ENCODE peak calls at places on chromosome 17, in four cellular contexts. One of them, this sample, is unnamed.
A peak's percentile ranks its signal among the peaks of the same experiment; 100 is the strongest.

GRCh38 chr17:64388961-64389565 is 1.6 kb downstream of the PECAM1 start:
- DNase-seq in kidney epithelial cell: no peak
- DNase-seq in posterior cingulate gyrus: no peak
- DNase-seq in left colon: no peak
- DNase-seq in this sample: no peak

GRCh38 chr17:74963656-74964055 is 8.9 kb downstream of the HID1 start:
- DNase-seq in posterior cingulate gyrus: no peak
- DNase-seq in left colon: no peak
- DNase-seq in kidney epithelial cell: no peak
- DNase-seq in this sample: no peak

GRCh38 chr17:512311-512710 is 159.7 kb upstream of the RPH3AL start:
- DNase-seq in kidney epithelial cell: no peak
- DNase-seq in posterior cingulate gyrus: no peak
- DNase-seq in left colon: no peak
- DNase-seq in this sample: no peak

GRCh38 chr17:74455025-74455585 is 11.3 kb upstream of the CD300A start:
- DNase-seq in left colon: peak; percentile 71
- DNase-seq in posterior cingulate gyrus: no peak
- DNase-seq in kidney epithelial cell: no peak
- DNase-seq in this sample: no peak

GRCh38 chr17:78781339-78782304 is at the start of gene CYTH1:
- DNase-seq in posterior cingulate gyrus: peak; percentile 73
- DNase-seq in left colon: peak; percentile 40
- DNase-seq in kidney epithelial cell: no peak
- DNase-seq in this sample: no peak

GRCh38 chr17:7841309-7841621 is 7.2 kb downstream of the KDM6B start:
- DNase-seq in kidney epithelial cell: no peak
- DNase-seq in posterior cingulate gyrus: no peak
- DNase-seq in left colon: no peak
- DNase-seq in this sample: no peak

GRCh38 chr17:1108560-1108809 is 71.3 kb downstream of the ABR start:
- DNase-seq in kidney epithelial cell: no peak
- DNase-seq in posterior cingulate gyrus: no peak
- DNase-seq in left colon: no peak
- DNase-seq in this sample: no peak

GRCh38 chr17:6545291-6545690 is 11.1 kb downstream of the PITPNM3 start:
- DNase-seq in left colon: no peak
- DNase-seq in kidney epithelial cell: no peak
- DNase-seq in posterior cingulate gyrus: no peak
- DNase-seq in this sample: no peak

GRCh38 chr17:73017653-73018052 is 74.8 kb downstream of the SLC39A11 start:
- DNase-seq in kidney epithelial cell: no peak
- DNase-seq in posterior cingulate gyrus: no peak
- DNase-seq in left colon: no peak
- DNase-seq in this sample: no peak

GRCh38 chr17:80866050-80866793 is 125.4 kb upstream of the CHMP6 start:
- DNase-seq in kidney epithelial cell: no peak
- DNase-seq in posterior cingulate gyrus: peak; percentile 76
- DNase-seq in left colon: no peak
- DNase-seq in this sample: peak; percentile 61

GRCh38 chr17:47621293-47622178 is 28.2 kb upstream of the KPNB1 start:
- DNase-seq in kidney epithelial cell: peak; percentile 84
- DNase-seq in left colon: no peak
- DNase-seq in posterior cingulate gyrus: peak; percentile 15
- DNase-seq in this sample: peak; percentile 35

GRCh38 chr17:38538906-38539305 is 66.8 kb downstream of the SRCIN1 start:
- DNase-seq in left colon: no peak
- DNase-seq in posterior cingulate gyrus: no peak
- DNase-seq in kidney epithelial cell: no peak
- DNase-seq in this sample: no peak

GRCh38 chr17:80779961-80780380 is 211.7 kb upstream of the CHMP6 start:
- DNase-seq in posterior cingulate gyrus: no peak
- DNase-seq in kidney epithelial cell: no peak
- DNase-seq in left colon: no peak
- DNase-seq in this sample: no peak

GRCh38 chr17:74527081-74527480 is 4.2 kb downstream of the CD300LB start:
- DNase-seq in left colon: no peak
- DNase-seq in posterior cingulate gyrus: no peak
- DNase-seq in kidney epithelial cell: no peak
- DNase-seq in this sample: peak; percentile 4

GRCh38 chr17:56793947-56794346 is 39.8 kb downstream of the C17orf67 start:
- DNase-seq in kidney epithelial cell: no peak
- DNase-seq in posterior cingulate gyrus: no peak
- DNase-seq in left colon: no peak
- DNase-seq in this sample: no peak

GRCh38 chr17:64491034-64491860 is 5.6 kb downstream of the POLG2 start:
- DNase-seq in left colon: no peak
- DNase-seq in posterior cingulate gyrus: no peak
- DNase-seq in kidney epithelial cell: no peak
- DNase-seq in this sample: no peak

GRCh38 chr17:83116783-83117555 is 37.6 kb downstream of the METRNL start:
- DNase-seq in left colon: no peak
- DNase-seq in posterior cingulate gyrus: no peak
- DNase-seq in kidney epithelial cell: no peak
- DNase-seq in this sample: no peak

GRCh38 chr17:82647593-82648164 is 565 bp downstream of the WDR45B start:
- DNase-seq in kidney epithelial cell: no peak
- DNase-seq in posterior cingulate gyrus: no peak
- DNase-seq in left colon: no peak
- DNase-seq in this sample: no peak

GRCh38 chr17:40035162-40035559 is 19.0 kb downstream of the MED24 start:
- DNase-seq in left colon: no peak
- DNase-seq in kidney epithelial cell: no peak
- DNase-seq in posterior cingulate gyrus: peak; percentile 52
- DNase-seq in this sample: no peak

GRCh38 chr17:38922538-38923291 is 2.7 kb upstream of the LASP1NB start:
- DNase-seq in kidney epithelial cell: no peak
- DNase-seq in posterior cingulate gyrus: peak; percentile 44
- DNase-seq in left colon: peak; percentile 80
- DNase-seq in this sample: peak; percentile 75

GRCh38 chr17:14818469-14818868 is 446.7 kb downstream of the PMP22 start:
- DNase-seq in posterior cingulate gyrus: no peak
- DNase-seq in left colon: no peak
- DNase-seq in kidney epithelial cell: no peak
- DNase-seq in this sample: no peak

GRCh38 chr17:81067331-81067730 is 32.4 kb downstream of the BAIAP2 start:
- DNase-seq in left colon: no peak
- DNase-seq in posterior cingulate gyrus: no peak
- DNase-seq in kidney epithelial cell: no peak
- DNase-seq in this sample: no peak

GRCh38 chr17:75764711-75765421 is at the start of gene GALK1:
- DNase-seq in kidney epithelial cell: no peak
- DNase-seq in posterior cingulate gyrus: peak; percentile 78
- DNase-seq in left colon: peak; percentile 75
- DNase-seq in this sample: peak; percentile 64

GRCh38 chr17:41413353-41413752 is 11.0 kb downstream of the KRT37 start:
- DNase-seq in posterior cingulate gyrus: no peak
- DNase-seq in left colon: no peak
- DNase-seq in kidney epithelial cell: no peak
- DNase-seq in this sample: no peak

GRCh38 chr17:55770220-55770870 is 19.5 kb downstream of the PCTP start:
- DNase-seq in posterior cingulate gyrus: no peak
- DNase-seq in kidney epithelial cell: no peak
- DNase-seq in left colon: no peak
- DNase-seq in this sample: no peak

GRCh38 chr17:80146121-80147034 is 550 bp downstream of the EIF4A3 start:
- DNase-seq in left colon: peak; percentile 34
- DNase-seq in posterior cingulate gyrus: peak; percentile 12
- DNase-seq in kidney epithelial cell: no peak
- DNase-seq in this sample: no peak

GRCh38 chr17:62597920-62598319 is 29.6 kb upstream of the MRC2 start:
- DNase-seq in left colon: no peak
- DNase-seq in posterior cingulate gyrus: no peak
- DNase-seq in kidney epithelial cell: no peak
- DNase-seq in this sample: no peak

GRCh38 chr17:81884968-81885367 is 6.4 kb downstream of the ALYREF start:
- DNase-seq in posterior cingulate gyrus: no peak
- DNase-seq in left colon: no peak
- DNase-seq in kidney epithelial cell: no peak
- DNase-seq in this sample: no peak

GRCh38 chr17:15123593-15124590 is 141.2 kb downstream of the PMP22 start:
- DNase-seq in left colon: no peak
- DNase-seq in posterior cingulate gyrus: no peak
- DNase-seq in kidney epithelial cell: no peak
- DNase-seq in this sample: no peak

GRCh38 chr17:8532021-8532420 is 96.3 kb downstream of the NDEL1 start:
- DNase-seq in left colon: peak; percentile 27
- DNase-seq in posterior cingulate gyrus: no peak
- DNase-seq in kidney epithelial cell: no peak
- DNase-seq in this sample: peak; percentile 40

GRCh38 chr17:75995385-75995925 is 5.2 kb upstream of the CDK3 start:
- DNase-seq in left colon: peak; percentile 25
- DNase-seq in kidney epithelial cell: no peak
- DNase-seq in posterior cingulate gyrus: no peak
- DNase-seq in this sample: no peak

GRCh38 chr17:78839762-78840529 is 668 bp downstream of the USP36 start:
- DNase-seq in kidney epithelial cell: no peak
- DNase-seq in posterior cingulate gyrus: peak; percentile 23
- DNase-seq in left colon: peak; percentile 54
- DNase-seq in this sample: peak; percentile 29

GRCh38 chr17:27756467-27757371 is 43.6 kb downstream of the NOS2 start:
- DNase-seq in kidney epithelial cell: no peak
- DNase-seq in left colon: peak; percentile 30
- DNase-seq in posterior cingulate gyrus: peak; percentile 48
- DNase-seq in this sample: peak; percentile 53

GRCh38 chr17:40561871-40562611 is 3.2 kb downstream of the CCR7 start:
- DNase-seq in left colon: no peak
- DNase-seq in posterior cingulate gyrus: no peak
- DNase-seq in kidney epithelial cell: no peak
- DNase-seq in this sample: no peak

GRCh38 chr17:73192219-73192893 is 499 bp upstream of the COG1 start:
- DNase-seq in posterior cingulate gyrus: peak; percentile 62
- DNase-seq in left colon: peak; percentile 65
- DNase-seq in kidney epithelial cell: no peak
- DNase-seq in this sample: peak; percentile 58

GRCh38 chr17:44086364-44087311 is 16.1 kb downstream of the G6PC3 start:
- DNase-seq in kidney epithelial cell: peak; percentile 72
- DNase-seq in left colon: no peak
- DNase-seq in posterior cingulate gyrus: no peak
- DNase-seq in this sample: no peak

This sample was measured in mucosa of gallbladder.